ENCODE peak calls at places on chromosomes 12 and 14, in five cellular contexts. D, V, T, L and A are unnamed samples.

GRCh38 chr14:28653521-28653920 is 113.1 kb upstream of the FOXG1 start:
- DNase-seq in D (no peak), V (no peak), T (no peak), L (peak; percentile 93), A (no peak)

GRCh38 chr14:26394114-26394855 is 203.5 kb downstream of the NOVA1 start:
- DNase-seq in D (no peak), V (no peak), T (no peak), L (peak; percentile 59), A (no peak)

GRCh38 chr14:65928995-65929394 is 516.5 kb downstream of the FUT8 start:
- DNase-seq in D (no peak), V (no peak), T (no peak), L (no peak), A (no peak)

GRCh38 chr12:108615918-108616317 is 17.8 kb downstream of the SELPLG start:
- DNase-seq in D (no peak), V (no peak), T (no peak), L (no peak), A (no peak)

GRCh38 chr12:1696800-1697199 is 5.9 kb downstream of the ADIPOR2 start:
- DNase-seq in D (no peak), V (no peak), T (no peak), L (no peak), A (no peak)

GRCh38 chr12:124684971-124685688 is 117.7 kb upstream of the NCOR2 start:
- DNase-seq in D (no peak), V (no peak), T (no peak), L (peak; percentile 72), A (no peak)

GRCh38 chr14:103686831-103687485 is 28.3 kb downstream of the XRCC3 start:
- DNase-seq in D (no peak), V (no peak), T (no peak), L (no peak), A (no peak)

GRCh38 chr14:75298187-75298985 is 19.8 kb downstream of the FOS start:
- DNase-seq in D (no peak), V (peak; percentile 77), T (no peak), L (no peak), A (no peak)

GRCh38 chr14:41609704-41610183 is 3.1 kb downstream of the LRFN5 start:
- DNase-seq in D (no peak), V (no peak), T (no peak), L (peak; percentile 56), A (no peak)

GRCh38 chr12:119938049-119938667 is 50.9 kb upstream of the BICDL1 start:
- DNase-seq in D (peak; percentile 52), V (peak; percentile 63), T (peak; percentile 65), L (peak; percentile 86), A (peak; percentile 26)

GRCh38 chr14:106209745-106210144 is 683.4 kb downstream of the TMEM121 start:
- DNase-seq in D (peak; percentile 49), V (no peak), T (peak; percentile 11), L (no peak), A (no peak)

GRCh38 chr14:66425402-66425801 is 60.8 kb upstream of the CCDC196 start:
- DNase-seq in D (no peak), V (no peak), T (no peak), L (no peak), A (no peak)

GRCh38 chr12:87217486-87217885 is 811.7 kb downstream of the C12orf50 start:
- DNase-seq in D (no peak), V (no peak), T (no peak), L (no peak), A (no peak)

GRCh38 chr12:54588110-54588831 is at the start of gene PPP1R1A:
- DNase-seq in D (peak; percentile 14), V (no peak), T (no peak), L (no peak), A (no peak)

GRCh38 chr12:27119797-27120196 is 37.4 kb upstream of the C12orf71 start:
- DNase-seq in D (no peak), V (no peak), T (no peak), L (no peak), A (no peak)

GRCh38 chr12:32148372-32148771 is 41.7 kb downstream of the BICD1 start:
- DNase-seq in D (no peak), V (no peak), T (no peak), L (peak; percentile 69), A (no peak)

GRCh38 chr12:14647028-14647750 is 49.2 kb downstream of the GUCY2C start:
- DNase-seq in D (no peak), V (no peak), T (no peak), L (no peak), A (no peak)

GRCh38 chr14:22314183-22314820 is 274.7 kb downstream of the DAD1 start:
- DNase-seq in D (no peak), V (peak; percentile 33), T (no peak), L (peak; percentile 88), A (no peak)

GRCh38 chr14:70009961-70010360 is 130.7 kb downstream of the SMOC1 start:
- DNase-seq in D (no peak), V (no peak), T (no peak), L (no peak), A (no peak)

GRCh38 chr12:54017027-54017788 is 8.4 kb downstream of the HOXC8 start:
- DNase-seq in D (no peak), V (no peak), T (no peak), L (peak; percentile 22), A (no peak)

GRCh38 chr12:54052745-54053624 is 650 bp upstream of the HOXC4 start:
- DNase-seq in D (no peak), V (no peak), T (no peak), L (no peak), A (no peak)

GRCh38 chr12:89370850-89371249 is 18.5 kb upstream of the DUSP6 start:
- DNase-seq in D (no peak), V (no peak), T (no peak), L (peak; percentile 96), A (no peak)

GRCh38 chr14:52553002-52553670 is 500 bp downstream of the GPR137C start:
- DNase-seq in D (no peak), V (no peak), T (peak; percentile 13), L (peak; percentile 28), A (no peak)

GRCh38 chr12:10634427-10634826 is 21.0 kb upstream of the MAGOHB start:
- DNase-seq in D (no peak), V (no peak), T (no peak), L (peak; percentile 73), A (no peak)

GRCh38 chr14:81070511-81070910 is 115.1 kb downstream of the TSHR start:
- DNase-seq in D (no peak), V (no peak), T (no peak), L (no peak), A (no peak)

GRCh38 chr12:50013361-50014147 is 11.7 kb downstream of the RACGAP1 start:
- DNase-seq in D (no peak), V (no peak), T (no peak), L (no peak), A (no peak)

GRCh38 chr12:92502417-92503028 is 200.3 kb upstream of the PLEKHG7 start:
- DNase-seq in D (no peak), V (no peak), T (no peak), L (peak; percentile 7), A (no peak)

GRCh38 chr14:99132821-99133562 is 139.0 kb downstream of the BCL11B start:
- DNase-seq in D (no peak), V (peak; percentile 13), T (no peak), L (no peak), A (no peak)

GRCh38 chr12:68374315-68374982 is 42.3 kb upstream of the MDM1 start:
- DNase-seq in D (no peak), V (no peak), T (no peak), L (peak; percentile 70), A (no peak)

GRCh38 chr14:75831455-75831854 is 150.3 kb downstream of the TGFB3 start:
- DNase-seq in D (no peak), V (peak; percentile 86), T (peak; percentile 13), L (peak; percentile 87), A (peak; percentile 43)

GRCh38 chr14:55580401-55581010 is 499 bp downstream of the KTN1 start:
- DNase-seq in D (peak; percentile 56), V (peak; percentile 41), T (peak; percentile 4), L (peak; percentile 43), A (no peak)

GRCh38 chr12:119687879-119688278 is 19.9 kb downstream of the PRKAB1 start:
- DNase-seq in D (no peak), V (no peak), T (no peak), L (no peak), A (no peak)

GRCh38 chr12:115867854-115868253 is 409.6 kb downstream of the MED13L start:
- DNase-seq in D (no peak), V (no peak), T (no peak), L (no peak), A (no peak)

GRCh38 chr14:88955470-88955869 is 131.0 kb downstream of the TTC8 start:
- DNase-seq in D (no peak), V (no peak), T (no peak), L (no peak), A (no peak)

GRCh38 chr12:106378788-106379187 is 21.2 kb downstream of the POLR3B start:
- DNase-seq in D (no peak), V (no peak), T (no peak), L (no peak), A (no peak)

GRCh38 chr12:109596418-109597244 is 23.0 kb downstream of the MVK start:
- DNase-seq in D (no peak), V (no peak), T (no peak), L (no peak), A (no peak)

GRCh38 chr12:24561882-24562760 is 386.8 kb downstream of the BCAT1 start:
- DNase-seq in D (no peak), V (peak; percentile 64), T (no peak), L (no peak), A (no peak)